ENCODE peak calls at places on chromosomes 7 and 10, in nine cellular contexts. One of them, this sample, is unnamed.

GRCh38 chr10:119111968-119112515 is 8.1 kb downstream of the DENND10 start:
- DNase-seq in DMS79: no peak
- DNase-seq in stimulated activated CD4-positive, alpha-beta T cell treated with anti-CD3 and anti-CD28 coated beads, Interleukin-4, amount 100 ng/mL, for 24 hours: no peak
- DNase-seq in stimulated activated naive CD4-positive, alpha-beta T cell: no peak
- DNase-seq in iPS DF 6.9: no peak
- DNase-seq in astrocyte of the spinal cord: no peak
- DNase-seq in amygdala: no peak
- DNase-seq in AG04450: no peak
- DNase-seq in CD8-positive, alpha-beta T cell: no peak
- DNase-seq in this sample: no peak

GRCh38 chr7:92695308-92696261 is 105.4 kb upstream of the FAM133B start:
- DNase-seq in AG04450: peak
- DNase-seq in amygdala: peak
- DNase-seq in CD8-positive, alpha-beta T cell: no peak
- DNase-seq in iPS DF 6.9: no peak
- DNase-seq in DMS79: no peak
- DNase-seq in astrocyte of the spinal cord: peak
- DNase-seq in stimulated activated CD4-positive, alpha-beta T cell treated with anti-CD3 and anti-CD28 coated beads, Interleukin-4, amount 100 ng/mL, for 24 hours: no peak
- DNase-seq in stimulated activated naive CD4-positive, alpha-beta T cell: no peak
- DNase-seq in this sample: peak

GRCh38 chr10:36148207-36148606 is 506.1 kb upstream of the FZD8 start:
- DNase-seq in amygdala: no peak
- DNase-seq in iPS DF 6.9: no peak
- DNase-seq in AG04450: no peak
- DNase-seq in stimulated activated naive CD4-positive, alpha-beta T cell: no peak
- DNase-seq in DMS79: no peak
- DNase-seq in astrocyte of the spinal cord: no peak
- DNase-seq in CD8-positive, alpha-beta T cell: no peak
- DNase-seq in stimulated activated CD4-positive, alpha-beta T cell treated with anti-CD3 and anti-CD28 coated beads, Interleukin-4, amount 100 ng/mL, for 24 hours: no peak
- DNase-seq in this sample: no peak

GRCh38 chr7:158583143-158583542 is 4.5 kb downstream of the PTPRN2 start:
- DNase-seq in stimulated activated CD4-positive, alpha-beta T cell treated with anti-CD3 and anti-CD28 coated beads, Interleukin-4, amount 100 ng/mL, for 24 hours: no peak
- DNase-seq in astrocyte of the spinal cord: no peak
- DNase-seq in iPS DF 6.9: no peak
- DNase-seq in CD8-positive, alpha-beta T cell: no peak
- DNase-seq in amygdala: no peak
- DNase-seq in stimulated activated naive CD4-positive, alpha-beta T cell: no peak
- DNase-seq in AG04450: no peak
- DNase-seq in DMS79: no peak
- DNase-seq in this sample: no peak

GRCh38 chr10:63618552-63618951 is 97.4 kb downstream of the REEP3 start:
- DNase-seq in CD8-positive, alpha-beta T cell: no peak
- DNase-seq in AG04450: no peak
- DNase-seq in astrocyte of the spinal cord: no peak
- DNase-seq in DMS79: no peak
- DNase-seq in amygdala: no peak
- DNase-seq in iPS DF 6.9: no peak
- DNase-seq in stimulated activated naive CD4-positive, alpha-beta T cell: no peak
- DNase-seq in stimulated activated CD4-positive, alpha-beta T cell treated with anti-CD3 and anti-CD28 coated beads, Interleukin-4, amount 100 ng/mL, for 24 hours: no peak
- DNase-seq in this sample: no peak

GRCh38 chr7:78134256-78134655 is 335.7 kb downstream of the PHTF2 start:
- DNase-seq in astrocyte of the spinal cord: peak
- DNase-seq in amygdala: no peak
- DNase-seq in iPS DF 6.9: no peak
- DNase-seq in stimulated activated CD4-positive, alpha-beta T cell treated with anti-CD3 and anti-CD28 coated beads, Interleukin-4, amount 100 ng/mL, for 24 hours: no peak
- DNase-seq in AG04450: peak
- DNase-seq in DMS79: no peak
- DNase-seq in stimulated activated naive CD4-positive, alpha-beta T cell: no peak
- DNase-seq in CD8-positive, alpha-beta T cell: no peak
- DNase-seq in this sample: peak

GRCh38 chr10:35208536-35208935 is 81.9 kb downstream of the CREM start:
- DNase-seq in stimulated activated naive CD4-positive, alpha-beta T cell: no peak
- DNase-seq in astrocyte of the spinal cord: no peak
- DNase-seq in iPS DF 6.9: no peak
- DNase-seq in amygdala: no peak
- DNase-seq in AG04450: no peak
- DNase-seq in stimulated activated CD4-positive, alpha-beta T cell treated with anti-CD3 and anti-CD28 coated beads, Interleukin-4, amount 100 ng/mL, for 24 hours: peak
- DNase-seq in CD8-positive, alpha-beta T cell: no peak
- DNase-seq in DMS79: no peak
- DNase-seq in this sample: no peak

GRCh38 chr7:71511361-71511807 is 379.4 kb downstream of the GALNT17 start:
- DNase-seq in AG04450: no peak
- DNase-seq in stimulated activated naive CD4-positive, alpha-beta T cell: no peak
- DNase-seq in amygdala: no peak
- DNase-seq in astrocyte of the spinal cord: no peak
- DNase-seq in iPS DF 6.9: no peak
- DNase-seq in CD8-positive, alpha-beta T cell: no peak
- DNase-seq in stimulated activated CD4-positive, alpha-beta T cell treated with anti-CD3 and anti-CD28 coated beads, Interleukin-4, amount 100 ng/mL, for 24 hours: no peak
- DNase-seq in DMS79: no peak
- DNase-seq in this sample: no peak

GRCh38 chr7:132440126-132440525 is 136.1 kb downstream of the PLXNA4 start:
- DNase-seq in DMS79: no peak
- DNase-seq in iPS DF 6.9: no peak
- DNase-seq in AG04450: no peak
- DNase-seq in stimulated activated naive CD4-positive, alpha-beta T cell: no peak
- DNase-seq in CD8-positive, alpha-beta T cell: no peak
- DNase-seq in stimulated activated CD4-positive, alpha-beta T cell treated with anti-CD3 and anti-CD28 coated beads, Interleukin-4, amount 100 ng/mL, for 24 hours: no peak
- DNase-seq in amygdala: no peak
- DNase-seq in astrocyte of the spinal cord: no peak
- DNase-seq in this sample: no peak

GRCh38 chr10:75430000-75430763 is 1.2 kb upstream of the LRMDA start:
- DNase-seq in stimulated activated CD4-positive, alpha-beta T cell treated with anti-CD3 and anti-CD28 coated beads, Interleukin-4, amount 100 ng/mL, for 24 hours: no peak
- DNase-seq in iPS DF 6.9: no peak
- DNase-seq in astrocyte of the spinal cord: no peak
- DNase-seq in stimulated activated naive CD4-positive, alpha-beta T cell: no peak
- DNase-seq in AG04450: no peak
- DNase-seq in DMS79: no peak
- DNase-seq in CD8-positive, alpha-beta T cell: no peak
- DNase-seq in amygdala: peak
- DNase-seq in this sample: peak

GRCh38 chr7:21469894-21470293 is 42.0 kb downstream of the SP4 start:
- DNase-seq in astrocyte of the spinal cord: no peak
- DNase-seq in CD8-positive, alpha-beta T cell: no peak
- DNase-seq in DMS79: no peak
- DNase-seq in stimulated activated CD4-positive, alpha-beta T cell treated with anti-CD3 and anti-CD28 coated beads, Interleukin-4, amount 100 ng/mL, for 24 hours: no peak
- DNase-seq in AG04450: no peak
- DNase-seq in iPS DF 6.9: no peak
- DNase-seq in stimulated activated naive CD4-positive, alpha-beta T cell: no peak
- DNase-seq in amygdala: no peak
- DNase-seq in this sample: peak

GRCh38 chr7:55099086-55099831 is 80.4 kb downstream of the EGFR start:
- DNase-seq in amygdala: peak
- DNase-seq in DMS79: no peak
- DNase-seq in iPS DF 6.9: no peak
- DNase-seq in stimulated activated naive CD4-positive, alpha-beta T cell: no peak
- DNase-seq in stimulated activated CD4-positive, alpha-beta T cell treated with anti-CD3 and anti-CD28 coated beads, Interleukin-4, amount 100 ng/mL, for 24 hours: no peak
- DNase-seq in AG04450: no peak
- DNase-seq in astrocyte of the spinal cord: no peak
- DNase-seq in CD8-positive, alpha-beta T cell: no peak
- DNase-seq in this sample: no peak

GRCh38 chr7:3028071-3028766 is 15.4 kb downstream of the CARD11 start:
- DNase-seq in AG04450: no peak
- DNase-seq in amygdala: peak
- DNase-seq in stimulated activated CD4-positive, alpha-beta T cell treated with anti-CD3 and anti-CD28 coated beads, Interleukin-4, amount 100 ng/mL, for 24 hours: peak
- DNase-seq in DMS79: no peak
- DNase-seq in iPS DF 6.9: no peak
- DNase-seq in astrocyte of the spinal cord: peak
- DNase-seq in stimulated activated naive CD4-positive, alpha-beta T cell: no peak
- DNase-seq in CD8-positive, alpha-beta T cell: no peak
- DNase-seq in this sample: peak

GRCh38 chr10:63206997-63207952 is 74.1 kb downstream of the NRBF2 start:
- DNase-seq in stimulated activated CD4-positive, alpha-beta T cell treated with anti-CD3 and anti-CD28 coated beads, Interleukin-4, amount 100 ng/mL, for 24 hours: no peak
- DNase-seq in amygdala: peak
- DNase-seq in AG04450: peak
- DNase-seq in CD8-positive, alpha-beta T cell: no peak
- DNase-seq in stimulated activated naive CD4-positive, alpha-beta T cell: no peak
- DNase-seq in DMS79: no peak
- DNase-seq in astrocyte of the spinal cord: peak
- DNase-seq in iPS DF 6.9: no peak
- DNase-seq in this sample: no peak

GRCh38 chr7:101112233-101112632 is 14.7 kb upstream of the SERPINE1 start:
- DNase-seq in stimulated activated CD4-positive, alpha-beta T cell treated with anti-CD3 and anti-CD28 coated beads, Interleukin-4, amount 100 ng/mL, for 24 hours: no peak
- DNase-seq in astrocyte of the spinal cord: peak
- DNase-seq in stimulated activated naive CD4-positive, alpha-beta T cell: no peak
- DNase-seq in AG04450: no peak
- DNase-seq in amygdala: no peak
- DNase-seq in iPS DF 6.9: no peak
- DNase-seq in CD8-positive, alpha-beta T cell: no peak
- DNase-seq in DMS79: no peak
- DNase-seq in this sample: no peak

GRCh38 chr10:45470098-45471012 is 96.3 kb downstream of the ALOX5 start:
- DNase-seq in iPS DF 6.9: no peak
- DNase-seq in stimulated activated naive CD4-positive, alpha-beta T cell: peak
- DNase-seq in stimulated activated CD4-positive, alpha-beta T cell treated with anti-CD3 and anti-CD28 coated beads, Interleukin-4, amount 100 ng/mL, for 24 hours: peak
- DNase-seq in amygdala: no peak
- DNase-seq in CD8-positive, alpha-beta T cell: peak
- DNase-seq in AG04450: peak
- DNase-seq in astrocyte of the spinal cord: peak
- DNase-seq in DMS79: peak
- DNase-seq in this sample: no peak

GRCh38 chr10:22700489-22700888 is 13.9 kb downstream of the PIP4K2A start:
- DNase-seq in iPS DF 6.9: no peak
- DNase-seq in stimulated activated CD4-positive, alpha-beta T cell treated with anti-CD3 and anti-CD28 coated beads, Interleukin-4, amount 100 ng/mL, for 24 hours: no peak
- DNase-seq in AG04450: no peak
- DNase-seq in CD8-positive, alpha-beta T cell: no peak
- DNase-seq in amygdala: no peak
- DNase-seq in astrocyte of the spinal cord: no peak
- DNase-seq in stimulated activated naive CD4-positive, alpha-beta T cell: no peak
- DNase-seq in DMS79: no peak
- DNase-seq in this sample: no peak

GRCh38 chr10:26455567-26456315 is 17.6 kb downstream of the APBB1IP start:
- DNase-seq in stimulated activated CD4-positive, alpha-beta T cell treated with anti-CD3 and anti-CD28 coated beads, Interleukin-4, amount 100 ng/mL, for 24 hours: no peak
- DNase-seq in astrocyte of the spinal cord: no peak
- DNase-seq in CD8-positive, alpha-beta T cell: no peak
- DNase-seq in DMS79: no peak
- DNase-seq in AG04450: no peak
- DNase-seq in amygdala: no peak
- DNase-seq in iPS DF 6.9: no peak
- DNase-seq in stimulated activated naive CD4-positive, alpha-beta T cell: no peak
- DNase-seq in this sample: no peak

GRCh38 chr10:96043895-96044580 is 655 bp downstream of the CCNJ start:
- DNase-seq in DMS79: no peak
- DNase-seq in amygdala: peak
- DNase-seq in AG04450: no peak
- DNase-seq in stimulated activated CD4-positive, alpha-beta T cell treated with anti-CD3 and anti-CD28 coated beads, Interleukin-4, amount 100 ng/mL, for 24 hours: peak
- DNase-seq in CD8-positive, alpha-beta T cell: peak
- DNase-seq in stimulated activated naive CD4-positive, alpha-beta T cell: peak
- DNase-seq in iPS DF 6.9: no peak
- DNase-seq in astrocyte of the spinal cord: peak
- DNase-seq in this sample: peak

GRCh38 chr10:49661291-49661856 is 18.1 kb upstream of the C10orf53 start:
- DNase-seq in astrocyte of the spinal cord: no peak
- DNase-seq in DMS79: no peak
- DNase-seq in iPS DF 6.9: no peak
- DNase-seq in CD8-positive, alpha-beta T cell: no peak
- DNase-seq in stimulated activated naive CD4-positive, alpha-beta T cell: no peak
- DNase-seq in amygdala: no peak
- DNase-seq in stimulated activated CD4-positive, alpha-beta T cell treated with anti-CD3 and anti-CD28 coated beads, Interleukin-4, amount 100 ng/mL, for 24 hours: no peak
- DNase-seq in AG04450: no peak
- DNase-seq in this sample: no peak

GRCh38 chr7:128405345-128406146 is 4.2 kb downstream of the IMPDH1 start:
- DNase-seq in stimulated activated naive CD4-positive, alpha-beta T cell: peak
- DNase-seq in stimulated activated CD4-positive, alpha-beta T cell treated with anti-CD3 and anti-CD28 coated beads, Interleukin-4, amount 100 ng/mL, for 24 hours: peak
- DNase-seq in amygdala: no peak
- DNase-seq in iPS DF 6.9: no peak
- DNase-seq in CD8-positive, alpha-beta T cell: peak
- DNase-seq in AG04450: no peak
- DNase-seq in astrocyte of the spinal cord: no peak
- DNase-seq in DMS79: no peak
- DNase-seq in this sample: no peak

GRCh38 chr10:16943301-16944080 is 126.3 kb upstream of the RSU1 start:
- DNase-seq in stimulated activated CD4-positive, alpha-beta T cell treated with anti-CD3 and anti-CD28 coated beads, Interleukin-4, amount 100 ng/mL, for 24 hours: no peak
- DNase-seq in AG04450: no peak
- DNase-seq in stimulated activated naive CD4-positive, alpha-beta T cell: no peak
- DNase-seq in astrocyte of the spinal cord: peak
- DNase-seq in CD8-positive, alpha-beta T cell: no peak
- DNase-seq in amygdala: no peak
- DNase-seq in iPS DF 6.9: no peak
- DNase-seq in DMS79: no peak
- DNase-seq in this sample: no peak

GRCh38 chr10:66678521-66678920 is 247.3 kb upstream of the LRRTM3 start:
- DNase-seq in DMS79: no peak
- DNase-seq in iPS DF 6.9: no peak
- DNase-seq in AG04450: no peak
- DNase-seq in amygdala: no peak
- DNase-seq in stimulated activated naive CD4-positive, alpha-beta T cell: no peak
- DNase-seq in stimulated activated CD4-positive, alpha-beta T cell treated with anti-CD3 and anti-CD28 coated beads, Interleukin-4, amount 100 ng/mL, for 24 hours: no peak
- DNase-seq in CD8-positive, alpha-beta T cell: no peak
- DNase-seq in astrocyte of the spinal cord: no peak
- DNase-seq in this sample: no peak

GRCh38 chr7:157299317-157299612 is 37.5 kb upstream of the DNAJB6 start:
- DNase-seq in AG04450: no peak
- DNase-seq in astrocyte of the spinal cord: no peak
- DNase-seq in stimulated activated naive CD4-positive, alpha-beta T cell: no peak
- DNase-seq in CD8-positive, alpha-beta T cell: no peak
- DNase-seq in stimulated activated CD4-positive, alpha-beta T cell treated with anti-CD3 and anti-CD28 coated beads, Interleukin-4, amount 100 ng/mL, for 24 hours: no peak
- DNase-seq in iPS DF 6.9: no peak
- DNase-seq in amygdala: no peak
- DNase-seq in DMS79: no peak
- DNase-seq in this sample: no peak

GRCh38 chr10:76456190-76456589 is 1024.8 kb downstream of the LRMDA start:
- DNase-seq in amygdala: no peak
- DNase-seq in DMS79: no peak
- DNase-seq in astrocyte of the spinal cord: peak
- DNase-seq in AG04450: no peak
- DNase-seq in CD8-positive, alpha-beta T cell: no peak
- DNase-seq in stimulated activated naive CD4-positive, alpha-beta T cell: no peak
- DNase-seq in iPS DF 6.9: no peak
- DNase-seq in stimulated activated CD4-positive, alpha-beta T cell treated with anti-CD3 and anti-CD28 coated beads, Interleukin-4, amount 100 ng/mL, for 24 hours: no peak
- DNase-seq in this sample: no peak

GRCh38 chr7:22231806-22232205 is 125.1 kb downstream of the RAPGEF5 start:
- DNase-seq in CD8-positive, alpha-beta T cell: no peak
- DNase-seq in DMS79: no peak
- DNase-seq in AG04450: no peak
- DNase-seq in iPS DF 6.9: no peak
- DNase-seq in stimulated activated CD4-positive, alpha-beta T cell treated with anti-CD3 and anti-CD28 coated beads, Interleukin-4, amount 100 ng/mL, for 24 hours: no peak
- DNase-seq in astrocyte of the spinal cord: no peak
- DNase-seq in amygdala: no peak
- DNase-seq in stimulated activated naive CD4-positive, alpha-beta T cell: no peak
- DNase-seq in this sample: no peak

GRCh38 chr10:58212622-58213021 is 55.1 kb downstream of the IPMK start:
- DNase-seq in AG04450: no peak
- DNase-seq in amygdala: no peak
- DNase-seq in DMS79: no peak
- DNase-seq in stimulated activated CD4-positive, alpha-beta T cell treated with anti-CD3 and anti-CD28 coated beads, Interleukin-4, amount 100 ng/mL, for 24 hours: no peak
- DNase-seq in CD8-positive, alpha-beta T cell: no peak
- DNase-seq in stimulated activated naive CD4-positive, alpha-beta T cell: no peak
- DNase-seq in astrocyte of the spinal cord: no peak
- DNase-seq in iPS DF 6.9: no peak
- DNase-seq in this sample: no peak

GRCh38 chr7:98014830-98015229 is 24.8 kb upstream of the OCM2 start:
- DNase-seq in CD8-positive, alpha-beta T cell: no peak
- DNase-seq in stimulated activated CD4-positive, alpha-beta T cell treated with anti-CD3 and anti-CD28 coated beads, Interleukin-4, amount 100 ng/mL, for 24 hours: no peak
- DNase-seq in stimulated activated naive CD4-positive, alpha-beta T cell: no peak
- DNase-seq in DMS79: no peak
- DNase-seq in AG04450: no peak
- DNase-seq in astrocyte of the spinal cord: no peak
- DNase-seq in iPS DF 6.9: no peak
- DNase-seq in amygdala: no peak
- DNase-seq in this sample: no peak

GRCh38 chr10:122044045-122044661 is 55.2 kb downstream of the TACC2 start:
- DNase-seq in CD8-positive, alpha-beta T cell: no peak
- DNase-seq in DMS79: no peak
- DNase-seq in stimulated activated CD4-positive, alpha-beta T cell treated with anti-CD3 and anti-CD28 coated beads, Interleukin-4, amount 100 ng/mL, for 24 hours: no peak
- DNase-seq in astrocyte of the spinal cord: peak
- DNase-seq in stimulated activated naive CD4-positive, alpha-beta T cell: no peak
- DNase-seq in amygdala: no peak
- DNase-seq in AG04450: no peak
- DNase-seq in iPS DF 6.9: no peak
- DNase-seq in this sample: peak

GRCh38 chr7:100257017-100257416 is 37.3 kb downstream of the PVRIG start:
- DNase-seq in astrocyte of the spinal cord: no peak
- DNase-seq in amygdala: no peak
- DNase-seq in CD8-positive, alpha-beta T cell: no peak
- DNase-seq in stimulated activated CD4-positive, alpha-beta T cell treated with anti-CD3 and anti-CD28 coated beads, Interleukin-4, amount 100 ng/mL, for 24 hours: no peak
- DNase-seq in DMS79: no peak
- DNase-seq in iPS DF 6.9: no peak
- DNase-seq in stimulated activated naive CD4-positive, alpha-beta T cell: no peak
- DNase-seq in AG04450: no peak
- DNase-seq in this sample: no peak

GRCh38 chr7:46558482-46559193 is 637.6 kb upstream of the IGFBP3 start:
- DNase-seq in stimulated activated CD4-positive, alpha-beta T cell treated with anti-CD3 and anti-CD28 coated beads, Interleukin-4, amount 100 ng/mL, for 24 hours: no peak
- DNase-seq in iPS DF 6.9: no peak
- DNase-seq in AG04450: no peak
- DNase-seq in amygdala: no peak
- DNase-seq in DMS79: no peak
- DNase-seq in stimulated activated naive CD4-positive, alpha-beta T cell: no peak
- DNase-seq in CD8-positive, alpha-beta T cell: no peak
- DNase-seq in astrocyte of the spinal cord: no peak
- DNase-seq in this sample: no peak